ENCODE peak calls at places on chromosomes 12 and 14, in ten cellular contexts. C is amygdala, E is lower leg skin, L is WTC11, Y is posterior cingulate gyrus, H is NCI-H774, N is dorsolateral prefrontal cortex, X is fibroblast of the aortic adventitia, K is RWPE2, U is iPS DF 6.9. J is an unnamed sample.
A peak's percentile ranks its signal among the peaks of the same experiment; 100 is the strongest.

GRCh38 chr14:101507306-101508150 is 53.8 kb upstream of the DIO3 start:
- DNase-seq in C (no peak), E (peak; percentile 87), L (peak; percentile 7), Y (no peak), H (no peak), N (peak; percentile 35), X (no peak), K (peak; percentile 54), U (no peak), J (peak; percentile 49)

GRCh38 chr12:13339538-13339937 is 143.0 kb downstream of the EMP1 start:
- DNase-seq in C (no peak), E (no peak), L (no peak), Y (no peak), H (no peak), N (no peak), X (peak; percentile 35), K (no peak), U (no peak), J (no peak)

GRCh38 chr12:19421503-19422282 is 17.6 kb upstream of the AEBP2 start:
- DNase-seq in C (no peak), E (peak; percentile 60), L (no peak), Y (no peak), H (no peak), N (peak; percentile 4), X (no peak), K (no peak), U (no peak), J (peak; percentile 18)

GRCh38 chr14:59454131-59454530 is 11.0 kb downstream of the GPR135 start:
- DNase-seq in C (no peak), E (no peak), L (no peak), Y (no peak), H (no peak), N (no peak), X (peak; percentile 98), K (no peak), U (no peak), J (no peak)

GRCh38 chr12:15712823-15713663 is 76.1 kb downstream of the EPS8 start:
- DNase-seq in C (no peak), E (no peak), L (no peak), Y (no peak), H (no peak), N (no peak), X (peak; percentile 56), K (no peak), U (no peak), J (no peak)

GRCh38 chr12:124916370-124917134 is 2.1 kb upstream of the UBC start:
- DNase-seq in C (no peak), E (peak; percentile 95), L (no peak), Y (peak; percentile 64), H (no peak), N (peak; percentile 76), X (peak; percentile 96), K (peak; percentile 81), U (no peak), J (no peak)

GRCh38 chr12:53998174-53998899 is 1.6 kb upstream of the HOXC9 start:
- DNase-seq in C (no peak), E (no peak), L (no peak), Y (no peak), H (no peak), N (no peak), X (no peak), K (no peak), U (no peak), J (no peak)

GRCh38 chr12:13465641-13466040 is 269.1 kb downstream of the EMP1 start:
- DNase-seq in C (no peak), E (no peak), L (no peak), Y (peak; percentile 48), H (no peak), N (peak; percentile 63), X (peak; percentile 2), K (no peak), U (no peak), J (no peak)

GRCh38 chr14:31127690-31128089 is 79.9 kb downstream of the HECTD1 start:
- DNase-seq in C (no peak), E (no peak), L (no peak), Y (no peak), H (peak; percentile 4), N (no peak), X (no peak), K (no peak), U (no peak), J (no peak)

GRCh38 chr14:105303949-105304348 is 3.1 kb upstream of the BRF1 start:
- DNase-seq in C (no peak), E (no peak), L (no peak), Y (no peak), H (no peak), N (no peak), X (no peak), K (no peak), U (no peak), J (no peak)

GRCh38 chr14:99609245-99610117 is 5.5 kb upstream of the CCDC85C start:
- DNase-seq in C (no peak), E (no peak), L (no peak), Y (no peak), H (no peak), N (no peak), X (peak; percentile 28), K (no peak), U (no peak), J (no peak)

GRCh38 chr12:2183556-2184541 is 131.1 kb downstream of the CACNA1C start:
- DNase-seq in C (no peak), E (no peak), L (no peak), Y (no peak), H (no peak), N (no peak), X (peak; percentile 84), K (no peak), U (no peak), J (no peak)

GRCh38 chr12:57131896-57132744 is 3.8 kb downstream of the LRP1 start:
- DNase-seq in C (no peak), E (no peak), L (no peak), Y (no peak), H (no peak), N (peak; percentile 32), X (no peak), K (no peak), U (no peak), J (no peak)

GRCh38 chr12:64733857-64734256 is 25.3 kb downstream of the GNS start:
- DNase-seq in C (no peak), E (no peak), L (no peak), Y (peak; percentile 57), H (peak; percentile 47), N (peak; percentile 86), X (no peak), K (peak; percentile 90), U (no peak), J (no peak)

GRCh38 chr14:104557766-104558165 is 21.8 kb upstream of the C14orf180 start:
- DNase-seq in C (no peak), E (no peak), L (no peak), Y (peak; percentile 1), H (no peak), N (peak; percentile 30), X (no peak), K (no peak), U (no peak), J (peak; percentile 35)

GRCh38 chr14:104912053-104912452 is 12.6 kb upstream of the PLD4 start:
- DNase-seq in C (no peak), E (no peak), L (no peak), Y (no peak), H (no peak), N (no peak), X (no peak), K (no peak), U (no peak), J (no peak)

GRCh38 chr12:76790564-76791552 is 26.9 kb downstream of the ZDHHC17 start:
- DNase-seq in C (no peak), E (no peak), L (no peak), Y (no peak), H (peak; percentile 31), N (no peak), X (peak; percentile 51), K (no peak), U (no peak), J (no peak)

GRCh38 chr14:32630701-32631100 is 301.6 kb downstream of the AKAP6 start:
- DNase-seq in C (no peak), E (no peak), L (no peak), Y (no peak), H (no peak), N (no peak), X (no peak), K (no peak), U (no peak), J (no peak)

GRCh38 chr14:59829469-59829868 is 41.1 kb downstream of the RTN1 start:
- DNase-seq in C (no peak), E (no peak), L (no peak), Y (no peak), H (no peak), N (no peak), X (no peak), K (no peak), U (no peak), J (no peak)

GRCh38 chr12:40002178-40003169 is 103.4 kb downstream of the SLC2A13 start:
- DNase-seq in C (no peak), E (no peak), L (no peak), Y (no peak), H (no peak), N (no peak), X (no peak), K (no peak), U (no peak), J (no peak)

GRCh38 chr12:98868538-98868937 is 223.4 kb downstream of the APAF1 start:
- DNase-seq in C (no peak), E (no peak), L (no peak), Y (no peak), H (no peak), N (no peak), X (no peak), K (no peak), U (no peak), J (no peak)

GRCh38 chr14:105616802-105617192 is 90.4 kb downstream of the TMEM121 start:
- DNase-seq in C (no peak), E (no peak), L (no peak), Y (no peak), H (no peak), N (peak; percentile 50), X (no peak), K (peak; percentile 62), U (no peak), J (peak; percentile 95)

GRCh38 chr14:100192250-100192671 is 32.8 kb upstream of the DEGS2 start:
- DNase-seq in C (no peak), E (peak; percentile 89), L (no peak), Y (no peak), H (no peak), N (no peak), X (no peak), K (no peak), U (no peak), J (no peak)

GRCh38 chr14:29558516-29558915 is 369.1 kb downstream of the PRKD1 start:
- DNase-seq in C (no peak), E (no peak), L (no peak), Y (no peak), H (no peak), N (no peak), X (peak; percentile 12), K (no peak), U (no peak), J (no peak)